ENCODE peak calls at places on chromosomes 16 and 17, in four cellular contexts. M is HepG2, H is HEK293T, X is K562. D is an unnamed sample.

GRCh38 chr16:56657555-56658430 is at the start of gene MT1F:
- DNase-seq in M (peak), H (peak), X (peak), D (peak)

GRCh38 chr16:77723108-77723514 is 797 bp downstream of the NUDT7 start:
- DNase-seq in M (no peak), H (no peak), X (peak), D (no peak)

GRCh38 chr16:67019171-67019570 is 9.8 kb upstream of the CBFB start:
- DNase-seq in M (no peak), H (no peak), X (no peak), D (no peak)

GRCh38 chr16:86512860-86513470 is 2.6 kb downstream of the FOXF1 start:
- DNase-seq in M (no peak), H (no peak), X (no peak), D (no peak)

GRCh38 chr17:64698725-64699124 is 36.6 kb upstream of the SMURF2 start:
- DNase-seq in M (no peak), H (no peak), X (no peak), D (no peak)

GRCh38 chr17:10130733-10131132 is 67.7 kb downstream of the GAS7 start:
- DNase-seq in M (no peak), H (no peak), X (no peak), D (no peak)

GRCh38 chr17:40419559-40420331 is 2.0 kb upstream of the TOP2A start:
- DNase-seq in M (peak), H (no peak), X (no peak), D (no peak)

GRCh38 chr17:53627511-53627910 is 195.2 kb upstream of the KIF2B start:
- DNase-seq in M (no peak), H (no peak), X (no peak), D (no peak)

GRCh38 chr17:74282587-74283370 is 8.7 kb downstream of the DNAI2 start:
- DNase-seq in M (peak), H (no peak), X (peak), D (no peak)

GRCh38 chr16:1500465-1501150 is 7.4 kb downstream of the TELO2 start:
- DNase-seq in M (no peak), H (no peak), X (no peak), D (no peak)

DNA sequence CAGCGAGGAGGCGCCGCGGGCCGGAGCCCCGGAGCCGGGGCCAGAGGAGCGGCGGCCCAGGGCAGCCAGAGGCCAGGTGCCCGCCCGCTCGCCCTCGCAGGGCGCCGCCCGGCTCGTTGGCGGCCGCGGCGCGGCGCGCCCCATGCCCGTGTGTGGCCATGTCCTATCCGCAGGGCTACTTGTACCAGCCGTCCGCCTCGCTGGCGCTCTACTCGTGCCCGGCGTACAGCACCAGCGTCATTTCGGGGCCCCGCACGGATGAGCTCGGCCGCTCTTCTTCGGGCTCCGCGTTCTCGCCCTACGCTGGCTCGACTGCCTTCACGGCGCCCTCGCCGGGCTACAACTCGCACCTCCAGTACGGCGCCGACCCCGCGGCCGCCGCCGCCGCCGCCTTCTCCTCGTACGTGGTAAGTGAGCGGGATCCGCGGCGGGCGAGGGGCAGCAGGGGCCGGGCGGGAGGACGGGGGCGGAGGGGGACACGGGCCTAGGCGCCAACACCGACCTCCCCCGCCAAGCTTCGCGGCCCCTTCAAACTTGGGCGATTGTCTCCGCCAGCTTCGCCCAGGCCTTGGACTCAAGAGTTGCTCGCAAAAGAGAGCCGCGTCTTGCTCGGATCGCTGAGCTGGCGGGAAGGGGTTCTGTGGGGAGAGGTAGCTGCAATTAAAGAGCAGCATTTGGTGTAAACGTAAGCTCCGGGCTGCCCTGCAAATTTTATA is 534 bp downstream of the IRX5 start:
- DNase-seq in M (no peak), H (peak), X (peak), D (peak)
- TF ChIP-seq ELF4 in M (no peak), H (no peak), X (no peak), D (no peak)

GRCh38 chr17:80738987-80739730 is 194.5 kb downstream of the RPTOR start:
- DNase-seq in M (no peak), H (no peak), X (no peak), D (no peak)
- TF ChIP-seq ELF4 in M (no peak), H (no peak), X (no peak), D (no peak)

DNA sequence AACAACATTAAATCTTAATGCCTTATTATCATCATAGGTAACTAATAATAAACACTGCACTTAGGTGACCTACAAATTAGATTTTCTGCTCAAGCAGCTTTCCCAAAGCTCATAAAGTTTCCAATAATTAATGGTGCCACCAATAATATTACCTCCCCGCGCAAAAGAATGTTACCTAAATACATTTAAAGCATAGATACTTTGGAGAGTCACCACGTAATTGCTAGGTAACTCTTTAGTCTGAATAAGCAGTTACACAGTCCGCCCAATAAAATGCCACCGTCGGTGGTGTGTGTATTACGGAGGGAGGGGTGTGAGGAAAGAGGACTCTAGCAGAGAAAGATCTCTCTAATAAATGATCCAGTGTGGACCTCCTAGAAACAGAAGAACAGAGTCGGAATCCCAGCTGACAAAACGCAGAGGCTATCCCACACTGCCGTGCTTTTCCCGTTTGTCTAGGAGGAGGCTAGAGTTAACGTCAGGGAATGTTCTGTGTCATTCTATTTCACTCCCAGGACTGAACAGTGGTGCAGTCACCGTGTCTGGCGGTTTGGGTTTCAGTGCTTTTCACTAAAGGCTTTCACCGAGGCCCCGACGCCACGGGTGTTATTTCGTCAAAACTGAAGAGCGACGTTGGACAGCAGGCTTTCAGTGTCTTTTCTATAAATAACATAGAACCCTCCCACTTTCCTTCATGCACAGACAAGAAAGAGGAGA is 644 bp downstream of the RNFT1 start:
- DNase-seq in M (peak), H (peak), X (peak), D (no peak)
- TF ChIP-seq ELF4 in M (no peak), H (no peak), X (no peak), D (no peak)

GRCh38 chr16:4654946-4655590 is 30.4 kb downstream of the MGRN1 start:
- DNase-seq in M (no peak), H (no peak), X (no peak), D (no peak)
- TF ChIP-seq ELF4 in M (no peak), H (no peak), X (no peak), D (no peak)

GRCh38 chr16:84986879-84987278 is 24.5 kb downstream of the ZDHHC7 start:
- DNase-seq in M (no peak), H (no peak), X (no peak), D (no peak)

GRCh38 chr16:84985079-84986065 is 26.0 kb downstream of the ZDHHC7 start:
- DNase-seq in M (no peak), H (no peak), X (peak), D (no peak)

GRCh38 chr16:84982434-84982833 is 28.9 kb downstream of the ZDHHC7 start:
- DNase-seq in M (no peak), H (no peak), X (peak), D (no peak)

GRCh38 chr16:84986102-84986501 is 25.2 kb downstream of the ZDHHC7 start:
- DNase-seq in M (no peak), H (no peak), X (no peak), D (no peak)

GRCh38 chr16:84983308-84983707 is 28.0 kb downstream of the ZDHHC7 start:
- DNase-seq in M (no peak), H (no peak), X (no peak), D (no peak)
- TF ChIP-seq ELF4 in M (no peak), H (no peak), X (no peak), D (no peak)

DNA sequence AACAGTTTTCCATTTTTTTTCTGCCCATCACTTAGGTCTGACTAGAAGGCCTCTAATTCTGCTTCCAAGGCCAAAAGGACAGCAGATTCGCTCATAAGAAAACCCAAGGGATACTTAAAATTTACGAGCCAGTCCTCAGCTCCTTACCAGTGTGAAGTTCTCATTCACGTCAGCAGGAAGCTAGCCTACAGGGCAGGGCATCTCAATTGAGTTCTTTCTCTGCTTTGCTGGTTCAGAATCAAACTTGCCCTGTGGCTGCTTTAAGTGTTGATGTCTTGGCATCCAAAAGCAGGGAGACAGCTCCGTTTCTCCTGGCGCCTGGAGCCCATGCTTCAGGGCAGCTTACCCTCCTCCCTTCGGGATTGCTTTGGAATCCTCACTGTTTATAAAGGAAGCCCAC is 136.0 kb downstream of the ANKFN1 start:
- DNase-seq in M (no peak), H (no peak), X (no peak), D (no peak)
- TF ChIP-seq ELF4 in M (no peak), H (no peak), X (no peak), D (no peak)

GRCh38 chr17:5758651-5759050 is 174.3 kb upstream of the NLRP1 start:
- DNase-seq in M (peak), H (no peak), X (peak), D (peak)
- TF ChIP-seq ELF4 in M (no peak), H (no peak), X (no peak), D (no peak)

GRCh38 chr16:52543654-52544053 is 3.3 kb downstream of the TOX3 start:
- DNase-seq in M (no peak), H (no peak), X (no peak), D (no peak)
- TF ChIP-seq ELF4 in M (no peak), H (no peak), X (no peak), D (no peak)